ENCODE peak calls at places on chromosomes 5 and 9, in six cellular contexts. One of them, this sample, is unnamed.

GRCh38 chr9:107214915-107215314 is 68.2 kb upstream of the RAD23B start:
- DNase-seq in left colon: no peak
- DNase-seq in CD8-positive, alpha-beta memory T cell: no peak
- DNase-seq in iPS DF 19.7: no peak
- DNase-seq in ELR: peak
- DNase-seq in heart right ventricle: no peak
- DNase-seq in this sample: no peak

GRCh38 chr5:177362102-177362868 is 4.6 kb downstream of the RGS14 start:
- DNase-seq in left colon: no peak
- DNase-seq in CD8-positive, alpha-beta memory T cell: peak
- DNase-seq in iPS DF 19.7: no peak
- DNase-seq in ELR: no peak
- DNase-seq in heart right ventricle: no peak
- DNase-seq in this sample: no peak

GRCh38 chr5:92581690-92582089 is 999.3 kb downstream of the NR2F1-AS1 start:
- DNase-seq in left colon: no peak
- DNase-seq in CD8-positive, alpha-beta memory T cell: no peak
- DNase-seq in iPS DF 19.7: no peak
- DNase-seq in ELR: no peak
- DNase-seq in heart right ventricle: no peak
- DNase-seq in this sample: no peak

GRCh38 chr5:33441241-33441844 is 578 bp downstream of the TARS1 start:
- DNase-seq in left colon: peak
- DNase-seq in CD8-positive, alpha-beta memory T cell: no peak
- DNase-seq in iPS DF 19.7: no peak
- DNase-seq in ELR: peak
- DNase-seq in heart right ventricle: no peak
- DNase-seq in this sample: peak

GRCh38 chr5:127001621-127002296 is 28.6 kb downstream of the MARCHF3 start:
- DNase-seq in left colon: no peak
- DNase-seq in CD8-positive, alpha-beta memory T cell: no peak
- DNase-seq in iPS DF 19.7: no peak
- DNase-seq in ELR: peak
- DNase-seq in heart right ventricle: no peak
- DNase-seq in this sample: no peak

GRCh38 chr9:136854842-136855460 is 2.8 kb downstream of the MAMDC4 start:
- DNase-seq in left colon: no peak
- DNase-seq in CD8-positive, alpha-beta memory T cell: peak
- DNase-seq in iPS DF 19.7: no peak
- DNase-seq in ELR: no peak
- DNase-seq in heart right ventricle: peak
- DNase-seq in this sample: no peak

GRCh38 chr9:38343552-38343951 is 49.0 kb upstream of the ALDH1B1 start:
- DNase-seq in left colon: no peak
- DNase-seq in CD8-positive, alpha-beta memory T cell: no peak
- DNase-seq in iPS DF 19.7: no peak
- DNase-seq in ELR: no peak
- DNase-seq in heart right ventricle: no peak
- DNase-seq in this sample: no peak

GRCh38 chr5:73844165-73844564 is 218.2 kb downstream of the ARHGEF28 start:
- DNase-seq in left colon: no peak
- DNase-seq in CD8-positive, alpha-beta memory T cell: no peak
- DNase-seq in iPS DF 19.7: no peak
- DNase-seq in ELR: no peak
- DNase-seq in heart right ventricle: no peak
- DNase-seq in this sample: no peak

GRCh38 chr5:177343777-177344176 is 7.7 kb downstream of the LMAN2 start:
- DNase-seq in left colon: no peak
- DNase-seq in CD8-positive, alpha-beta memory T cell: no peak
- DNase-seq in iPS DF 19.7: no peak
- DNase-seq in ELR: no peak
- DNase-seq in heart right ventricle: no peak
- DNase-seq in this sample: no peak

GRCh38 chr5:154118832-154119442 is 71.6 kb upstream of the GALNT10 start:
- DNase-seq in left colon: no peak
- DNase-seq in CD8-positive, alpha-beta memory T cell: no peak
- DNase-seq in iPS DF 19.7: no peak
- DNase-seq in ELR: peak
- DNase-seq in heart right ventricle: no peak
- DNase-seq in this sample: no peak

GRCh38 chr9:127503379-127503921 is 52.1 kb downstream of the LRSAM1 start:
- DNase-seq in left colon: no peak
- DNase-seq in CD8-positive, alpha-beta memory T cell: no peak
- DNase-seq in iPS DF 19.7: no peak
- DNase-seq in ELR: no peak
- DNase-seq in heart right ventricle: no peak
- DNase-seq in this sample: no peak

GRCh38 chr5:14204785-14205321 is 61.7 kb downstream of the TRIO start:
- DNase-seq in left colon: peak
- DNase-seq in CD8-positive, alpha-beta memory T cell: no peak
- DNase-seq in iPS DF 19.7: no peak
- DNase-seq in ELR: peak
- DNase-seq in heart right ventricle: peak
- DNase-seq in this sample: no peak

This sample was measured in activated CD4-positive, alpha-beta memory T cell treated with anti-CD3 and anti-CD28 coated beads for 36 hours.